ENCODE peak calls at places on chromosome 4, in five cellular contexts. S is adipocyte, C is brain microvascular endothelial cell, X is neuronal stem cell, U is right atrium auricular region. L is an unnamed sample.

GRCh38 chr4:17173300-17173699 is 274.9 kb upstream of the LDB2 start:
- DNase-seq in S (no peak), C (no peak), X (no peak), U (no peak), L (no peak)

GRCh38 chr4:152927737-152928136 is 8.4 kb upstream of the FHDC1 start:
- DNase-seq in S (no peak), C (no peak), X (no peak), U (no peak), L (no peak)

GRCh38 chr4:166277406-166277805 is 404.4 kb downstream of the TLL1 start:
- DNase-seq in S (peak), C (peak), X (no peak), U (no peak), L (no peak)

GRCh38 chr4:6697096-6697495 is 3.4 kb downstream of the S100P start:
- DNase-seq in S (no peak), C (no peak), X (no peak), U (no peak), L (no peak)

GRCh38 chr4:44210750-44211149 is 237.9 kb downstream of the KCTD8 start:
- DNase-seq in S (no peak), C (no peak), X (no peak), U (no peak), L (no peak)

GRCh38 chr4:104487105-104487504 is 7.6 kb downstream of the CXXC4 start:
- DNase-seq in S (no peak), C (no peak), X (no peak), U (no peak), L (no peak)

GRCh38 chr4:180153587-180153986 is 2089.6 kb upstream of the TENM3 start:
- DNase-seq in S (no peak), C (no peak), X (no peak), U (no peak), L (no peak)

GRCh38 chr4:70437212-70437611 is 34.8 kb upstream of the MUC7 start:
- DNase-seq in S (no peak), C (no peak), X (no peak), U (no peak), L (no peak)

GRCh38 chr4:177519481-177520270 is 77.4 kb upstream of the AGA start:
- DNase-seq in S (peak), C (no peak), X (no peak), U (no peak), L (no peak)

GRCh38 chr4:142607976-142608375 is 238.1 kb downstream of the INPP4B start:
- DNase-seq in S (no peak), C (no peak), X (no peak), U (no peak), L (no peak)

GRCh38 chr4:8494218-8494617 is 53.6 kb downstream of the TRMT44 start:
- DNase-seq in S (no peak), C (no peak), X (no peak), U (no peak), L (no peak)

GRCh38 chr4:72209600-72209999 is 177.8 kb downstream of the NPFFR2 start:
- DNase-seq in S (no peak), C (no peak), X (no peak), U (no peak), L (no peak)

GRCh38 chr4:150305995-150306394 is 227.8 kb downstream of the DCLK2 start:
- DNase-seq in S (peak), C (peak), X (no peak), U (no peak), L (no peak)

GRCh38 chr4:139076016-139076744 is 60.6 kb downstream of the NOCT start:
- DNase-seq in S (no peak), C (no peak), X (no peak), U (no peak), L (no peak)

GRCh38 chr4:40581254-40582140 is 48.2 kb downstream of the RBM47 start:
- DNase-seq in S (no peak), C (no peak), X (no peak), U (no peak), L (no peak)

GRCh38 chr4:3464349-3464905 is 1.3 kb downstream of the DOK7 start:
- DNase-seq in S (no peak), C (no peak), X (no peak), U (no peak), L (no peak)

GRCh38 chr4:3462321-3462789 is 751 bp upstream of the DOK7 start:
- DNase-seq in S (no peak), C (no peak), X (no peak), U (no peak), L (no peak)

GRCh38 chr4:3462790-3463415 is at the start of gene DOK7:
- DNase-seq in S (peak), C (no peak), X (no peak), U (no peak), L (no peak)

GRCh38 chr4:3464911-3465697 is 2.0 kb downstream of the DOK7 start:
- DNase-seq in S (no peak), C (no peak), X (no peak), U (no peak), L (no peak)

GRCh38 chr4:3463556-3464348 is 646 bp downstream of the DOK7 start:
- DNase-seq in S (no peak), C (no peak), X (no peak), U (no peak), L (no peak)
- H3K4me3 ChIP-seq in S (no peak), C (no peak), X (no peak), U (peak), L (no peak)

DNA sequence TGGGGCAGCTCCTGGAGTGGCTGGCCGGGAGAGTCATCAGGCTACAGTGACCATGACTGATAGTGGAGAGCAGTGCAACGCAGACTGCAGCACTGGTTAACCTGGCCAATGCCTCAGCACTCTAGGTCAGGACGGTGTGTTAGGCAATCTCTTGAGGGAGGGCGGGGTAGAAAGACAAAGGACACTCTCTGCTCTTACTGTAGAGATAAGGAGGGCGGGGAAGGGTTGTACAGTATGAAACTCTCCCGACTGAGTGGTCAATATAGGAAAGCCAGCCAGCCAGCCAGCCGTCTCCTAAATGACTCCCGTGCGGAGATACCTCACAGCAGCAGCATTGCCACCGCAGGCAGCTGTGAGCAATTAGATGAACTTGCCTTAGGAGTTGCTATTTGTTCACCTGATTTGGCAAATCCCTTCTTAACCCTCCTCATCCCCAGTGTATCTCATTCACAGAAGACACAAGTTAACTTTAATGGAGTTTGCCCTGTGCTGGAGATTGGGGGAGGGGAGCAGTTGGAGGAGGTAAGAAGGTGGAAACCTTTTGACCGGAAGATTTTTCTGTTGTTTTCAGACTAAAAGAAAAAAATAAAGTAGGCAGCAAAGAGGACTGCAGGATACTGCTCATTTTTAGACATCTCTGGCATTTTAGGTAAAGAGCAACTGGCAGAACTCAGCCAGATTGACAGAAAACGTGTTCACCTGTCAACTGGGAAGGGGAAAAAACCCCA is 330.5 kb downstream of the HNRNPD start:
- DNase-seq in S (no peak), C (no peak), X (no peak), U (no peak), L (no peak)
- H3K4me3 ChIP-seq in S (peak), C (no peak), X (no peak), U (peak), L (no peak)

DNA sequence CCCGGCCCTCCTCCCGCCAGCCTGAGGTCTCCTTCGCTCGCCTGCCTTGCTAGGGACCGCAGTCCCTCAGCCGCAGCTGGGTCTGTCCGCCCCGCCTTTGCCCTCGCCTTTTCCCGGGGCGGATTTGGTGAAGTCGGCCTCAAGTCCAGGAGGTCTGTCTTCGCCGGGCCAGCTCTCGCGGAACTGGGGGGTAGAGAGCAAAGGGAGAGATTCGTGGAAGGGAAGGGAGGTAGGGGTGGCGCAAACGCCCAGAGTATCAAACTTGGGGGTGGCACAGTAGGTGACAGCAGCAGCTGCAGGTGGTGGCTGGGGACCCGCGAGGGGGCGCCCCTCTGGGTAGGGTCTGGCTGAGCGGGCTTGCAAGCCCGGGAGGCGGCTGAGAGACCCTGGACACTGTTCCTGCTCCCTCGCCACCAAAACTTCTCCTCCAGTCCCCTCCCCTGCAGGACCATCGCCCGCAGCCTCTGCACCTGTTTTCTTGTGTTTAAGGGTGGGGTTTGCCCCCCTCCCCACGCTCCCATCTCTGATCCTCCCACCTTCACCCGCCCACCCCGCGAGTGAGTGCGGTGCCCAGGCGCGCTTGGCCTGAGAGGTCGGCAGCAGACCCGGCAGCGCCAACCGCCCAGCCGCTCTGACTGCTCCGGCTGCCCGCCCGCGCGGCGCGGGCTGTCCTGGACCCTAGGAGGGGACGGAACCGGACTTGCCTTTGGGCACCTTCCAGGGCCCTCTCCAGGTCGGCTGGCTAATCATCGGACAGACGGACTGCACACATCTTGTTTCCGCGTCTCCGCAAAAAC is at the start of gene NPY2R:
- DNase-seq in S (peak), C (no peak), X (peak), U (no peak), L (no peak)
- H3K4me3 ChIP-seq in S (peak), C (peak), X (peak), U (peak), L (no peak)

GRCh38 chr4:1172971-1173757 is 781 bp upstream of the SPON2 start:
- DNase-seq in S (peak), C (no peak), X (no peak), U (peak), L (no peak)

GRCh38 chr4:1171306-1172227 is 816 bp downstream of the SPON2 start:
- DNase-seq in S (no peak), C (no peak), X (no peak), U (no peak), L (peak)

GRCh38 chr4:1170805-1171305 is 1.5 kb downstream of the SPON2 start:
- DNase-seq in S (no peak), C (no peak), X (no peak), U (no peak), L (no peak)

GRCh38 chr4:1170156-1170804 is 2.1 kb downstream of the SPON2 start:
- DNase-seq in S (no peak), C (no peak), X (no peak), U (no peak), L (no peak)

DNA sequence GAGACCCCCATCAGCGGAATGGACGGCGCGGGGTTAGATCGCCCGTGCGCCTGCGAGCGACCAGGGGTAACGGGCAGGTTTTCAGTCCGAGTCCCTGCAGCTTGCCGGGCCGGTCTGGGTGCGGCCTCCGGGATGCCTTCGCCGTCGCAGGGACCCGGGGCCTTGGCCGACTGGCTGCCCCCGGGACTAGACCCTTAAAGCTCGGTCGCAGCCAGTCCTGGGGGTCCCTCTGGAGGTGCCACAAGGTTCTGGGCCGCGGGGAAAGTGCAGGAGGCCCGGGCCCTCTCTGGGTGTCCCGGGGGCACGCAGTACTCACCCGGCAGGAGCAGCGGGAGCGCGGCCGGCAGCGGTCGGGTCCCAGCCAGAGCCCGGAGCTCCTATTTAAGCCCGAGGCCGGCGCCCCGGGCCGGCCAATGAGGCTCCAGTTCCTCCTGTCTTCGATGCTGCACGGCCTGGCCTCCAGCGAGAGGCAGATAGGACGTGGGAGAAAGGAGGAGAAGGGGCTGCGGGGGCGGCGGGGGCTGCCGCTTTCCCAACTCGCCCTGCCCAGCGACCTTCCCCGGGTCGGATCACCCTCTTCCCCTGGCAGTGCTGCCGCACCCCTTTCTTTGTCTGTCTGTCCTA is at the start of gene SPON2:
- DNase-seq in S (no peak), C (no peak), X (peak), U (no peak), L (no peak)
- H3K4me3 ChIP-seq in S (peak), C (peak), X (peak), U (peak), L (peak)